ENCODE peak calls at places on chromosomes 3 and 15, in four cellular contexts. R is dorsolateral prefrontal cortex, C is AG09309, G is fibroblast of lung. Z is an unnamed sample.

GRCh38 chr3:149589332-149589731 is 68.5 kb downstream of the WWTR1 start:
- DNase-seq in R (no peak), C (no peak), G (peak), Z (no peak)

GRCh38 chr15:76153241-76154197 is 93.7 kb downstream of the TMEM266 start:
- DNase-seq in R (no peak), C (no peak), G (no peak), Z (no peak)

GRCh38 chr3:133983126-133983525 is 46.6 kb downstream of the SLCO2A1 start:
- DNase-seq in R (no peak), C (no peak), G (no peak), Z (peak)

GRCh38 chr3:140577911-140578310 is 100.0 kb upstream of the TRIM42 start:
- DNase-seq in R (no peak), C (no peak), G (no peak), Z (no peak)

GRCh38 chr3:132569153-132569552 is 27.9 kb upstream of the ACKR4 start:
- DNase-seq in R (no peak), C (no peak), G (no peak), Z (no peak)

GRCh38 chr3:38542401-38543298 is 46.5 kb downstream of the EXOG start:
- DNase-seq in R (no peak), C (no peak), G (no peak), Z (no peak)

GRCh38 chr3:172546628-172547214 is 23.5 kb upstream of the TNFSF10 start:
- DNase-seq in R (no peak), C (no peak), G (no peak), Z (no peak)

GRCh38 chr3:101719604-101720185 is 4.7 kb upstream of the CEP97 start:
- DNase-seq in R (no peak), C (no peak), G (peak), Z (no peak)

GRCh38 chr3:152505926-152506325 is 237.2 kb downstream of the MBNL1 start:
- DNase-seq in R (no peak), C (no peak), G (no peak), Z (no peak)

GRCh38 chr3:70233112-70233511 is 79.3 kb downstream of the MDFIC2 start:
- DNase-seq in R (no peak), C (no peak), G (no peak), Z (no peak)

GRCh38 chr15:77013786-77014136 is 18.8 kb downstream of the PSTPIP1 start:
- DNase-seq in R (no peak), C (no peak), G (no peak), Z (no peak)

GRCh38 chr3:155426524-155427230 is 133.2 kb upstream of the STRIT1 start:
- DNase-seq in R (no peak), C (no peak), G (no peak), Z (no peak)

GRCh38 chr3:135326851-135327250 is 531.8 kb downstream of the EPHB1 start:
- DNase-seq in R (no peak), C (no peak), G (no peak), Z (no peak)

GRCh38 chr3:39569095-39569494 is 101.6 kb downstream of the MOBP start:
- DNase-seq in R (peak), C (no peak), G (no peak), Z (no peak)

GRCh38 chr3:196707566-196707965 is 4.5 kb downstream of the CEP19 start:
- DNase-seq in R (no peak), C (no peak), G (no peak), Z (no peak)

GRCh38 chr3:17942856-17943255 is 200.4 kb upstream of the TBC1D5 start:
- DNase-seq in R (no peak), C (peak), G (no peak), Z (no peak)

GRCh38 chr3:23650371-23651140 is 155.2 kb upstream of the UBE2E1 start:
- DNase-seq in R (no peak), C (peak), G (peak), Z (peak)

GRCh38 chr3:9916346-9916733 is 558 bp upstream of the IL17RC start:
- DNase-seq in R (no peak), C (no peak), G (peak), Z (no peak)
- H3K4me3 ChIP-seq in R (peak), C (peak), G (peak), Z (peak)

GRCh38 chr3:128786434-128787020 is 60.5 kb downstream of the RAB7A start:
- DNase-seq in R (no peak), C (no peak), G (no peak), Z (no peak)
- TF ChIP-seq CTCF in R (no peak), C (no peak), G (no peak), Z (no peak)

GRCh38 chr15:41407341-41407740 is 5.0 kb upstream of the NDUFAF1 start:
- DNase-seq in R (no peak), C (no peak), G (no peak), Z (no peak)
- H3K4me3 ChIP-seq in R (no peak), C (no peak), G (no peak), Z (no peak)

DNA sequence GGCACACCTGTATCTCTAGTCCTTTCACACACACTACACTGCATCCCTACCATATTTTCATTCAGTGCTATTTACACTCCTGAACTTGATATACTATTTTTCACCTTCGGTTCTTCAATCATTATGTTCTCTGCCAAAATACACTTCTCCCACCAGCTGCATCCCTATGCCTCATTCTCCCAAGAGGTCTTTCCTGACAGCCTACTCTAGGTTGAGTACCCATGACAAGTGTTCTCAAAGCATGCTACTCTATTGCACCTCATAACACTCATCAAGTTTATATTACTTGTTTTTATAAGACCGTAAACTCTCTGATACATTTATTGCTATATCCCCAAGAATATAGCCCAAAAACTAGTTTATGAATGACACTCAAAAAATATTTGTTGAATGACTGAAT is 549.5 kb downstream of the PYDC2 start:
- DNase-seq in R (no peak), C (no peak), G (no peak), Z (no peak)
- TF ChIP-seq CTCF in R (no peak), C (no peak), G (no peak), Z (no peak)

Z was measured in astrocyte of the cerebellum.